ENCODE peak calls at places on chromosomes 6 and 20, in four cellular contexts. O is HCT116, V is K562, N is H1. C is an unnamed sample.

GRCh38 chr20:39112196-39112743 is 150.1 kb downstream of the DHX35 start:
- DNase-seq in O (peak), V (peak), N (peak), C (peak)

GRCh38 chr6:119426619-119427018 is 77.1 kb upstream of the MAN1A1 start:
- DNase-seq in V (no peak), O (no peak), N (no peak), C (no peak)

GRCh38 chr6:167856999-167857660 is 30.4 kb downstream of the AFDN start:
- DNase-seq in V (peak), N (no peak), O (no peak), C (peak)

GRCh38 chr6:31399589-31400466 is 3.6 kb upstream of the MICA start:
- DNase-seq in V (peak), N (no peak), O (peak), C (peak)

GRCh38 chr6:41100871-41101287 is 28.1 kb downstream of the NFYA start:
- DNase-seq in V (no peak), N (peak), O (no peak), C (no peak)

GRCh38 chr20:62928246-62928939 is 2.1 kb upstream of the DIDO1 start:
- DNase-seq in N (no peak), O (no peak), V (no peak), C (no peak)

GRCh38 chr6:12479885-12480284 is 189.7 kb downstream of the EDN1 start:
- DNase-seq in N (no peak), O (no peak), V (no peak), C (no peak)

GRCh38 chr6:93319304-93319703 is 100.1 kb downstream of the EPHA7 start:
- DNase-seq in V (no peak), N (no peak), O (no peak), C (no peak)

GRCh38 chr6:42777126-42777822 is 4.6 kb upstream of the BICRAL start:
- DNase-seq in V (no peak), O (no peak), N (no peak), C (peak)

GRCh38 chr6:47787620-47788497 is 6.0 kb downstream of the OPN5 start:
- DNase-seq in V (peak), N (no peak), O (peak), C (peak)

GRCh38 chr20:56606174-56606945 is 22.7 kb upstream of the TFAP2C start:
- DNase-seq in V (no peak), N (no peak), O (peak), C (no peak)

GRCh38 chr6:20661721-20662120 is 127.5 kb downstream of the CDKAL1 start:
- DNase-seq in V (no peak), O (no peak), N (no peak), C (no peak)

GRCh38 chr6:39812853-39813533 is 20.8 kb downstream of the DAAM2 start:
- DNase-seq in O (no peak), V (no peak), N (no peak), C (no peak)

GRCh38 chr6:153117986-153118886 is 12.8 kb downstream of the RGS17 start:
- DNase-seq in V (no peak), N (no peak), O (peak), C (no peak)

GRCh38 chr6:30272032-30272431 is 54.7 kb upstream of the TRIM39 start:
- DNase-seq in O (no peak), V (no peak), N (no peak), C (peak)

GRCh38 chr20:39910536-39910935 is 778.5 kb downstream of the MAFB start:
- DNase-seq in O (no peak), V (no peak), N (no peak), C (no peak)

GRCh38 chr6:71533939-71534379 is 245.3 kb downstream of the OGFRL1 start:
- DNase-seq in N (no peak), V (peak), O (peak), C (peak)

GRCh38 chr6:45613678-45614077 is 235.9 kb upstream of the SUPT3H start:
- DNase-seq in V (no peak), N (no peak), O (no peak), C (no peak)

GRCh38 chr6:112879920-112880413 is 532.8 kb downstream of the RFPL4B start:
- DNase-seq in N (peak), O (no peak), V (peak), C (peak)

GRCh38 chr20:22810030-22810429 is 225.1 kb upstream of the SSTR4 start:
- DNase-seq in N (no peak), O (no peak), V (no peak), C (no peak)

GRCh38 chr6:3585320-3585935 is 128.6 kb upstream of the SLC22A23 start:
- DNase-seq in O (no peak), V (no peak), N (no peak), C (no peak)

GRCh38 chr6:683742-684440 is 9.0 kb downstream of the EXOC2 start:
- DNase-seq in O (no peak), N (peak), V (peak), C (no peak)

GRCh38 chr6:157143171-157143884 is 180.0 kb downstream of the TMEM242 start:
- DNase-seq in N (no peak), V (no peak), O (no peak), C (no peak)

GRCh38 chr6:103011605-103012004 is 1618.1 kb downstream of the GRIK2 start:
- DNase-seq in O (no peak), V (no peak), N (no peak), C (no peak)

DNA sequence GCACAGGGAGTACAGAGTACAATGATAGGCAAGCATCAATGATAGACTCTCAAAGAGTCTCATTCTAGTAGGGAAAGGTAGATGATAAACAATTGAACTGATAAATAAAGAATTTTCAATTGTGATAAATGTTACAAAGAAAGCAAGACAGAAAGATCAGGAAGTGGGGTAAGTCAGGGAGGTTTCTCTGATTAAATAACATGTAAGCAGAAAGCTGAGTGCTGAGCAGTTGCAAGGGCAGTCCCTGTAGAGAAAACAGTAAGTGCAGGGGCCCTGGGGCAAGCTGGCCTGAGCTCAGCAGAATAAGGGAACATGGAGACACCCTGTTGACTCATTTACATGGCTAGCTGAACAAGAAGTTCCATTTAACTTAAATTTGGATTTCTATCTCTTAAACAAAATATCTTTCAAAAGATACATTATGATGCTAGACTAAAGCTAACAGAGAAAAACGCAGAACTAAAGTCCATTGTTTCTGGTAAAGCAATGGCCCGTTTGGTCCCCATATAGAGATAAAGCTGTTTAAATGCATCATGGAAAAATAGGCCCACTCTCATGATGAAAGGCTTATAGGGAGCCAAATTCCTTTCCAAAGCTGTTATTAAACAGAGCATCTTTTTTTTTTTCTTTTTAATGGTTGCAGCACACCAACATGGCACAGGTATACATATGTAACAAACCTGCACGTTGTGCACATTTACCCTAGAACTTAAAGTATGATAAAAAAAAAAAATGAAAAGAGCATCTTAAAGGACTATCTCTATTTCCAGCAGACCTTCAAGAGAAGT is 5.3 kb upstream of the TNFAIP3 start:
- DNase-seq in V (no peak), O (no peak), N (no peak), C (no peak)
- TF ChIP-seq FOSL1 in V (no peak), O (no peak), N (no peak), C (no peak)

GRCh38 chr20:219290-220115 is 7.6 kb upstream of the DEFB129 start:
- DNase-seq in O (peak), N (no peak), V (no peak), C (peak)
- TF ChIP-seq CTCF in O (peak), N (peak), V (peak), C (peak)

GRCh38 chr6:105077592-105078463 is 102.0 kb downstream of the POPDC3 start:
- DNase-seq in O (peak), N (no peak), V (peak), C (peak)

GRCh38 chr6:105075210-105075609 is 104.6 kb downstream of the POPDC3 start:
- DNase-seq in N (no peak), O (no peak), V (no peak), C (no peak)

GRCh38 chr6:105069821-105070445 is 109.9 kb downstream of the POPDC3 start:
- DNase-seq in V (no peak), O (no peak), N (no peak), C (no peak)

GRCh38 chr6:105068407-105068806 is 111.4 kb downstream of the POPDC3 start:
- DNase-seq in N (no peak), V (no peak), O (no peak), C (peak)

GRCh38 chr6:105072799-105073199 is 107.0 kb downstream of the POPDC3 start:
- DNase-seq in O (no peak), N (no peak), V (no peak), C (peak)
- TF ChIP-seq FOSL1 in O (peak), N (no peak), V (peak), C (peak)

DNA sequence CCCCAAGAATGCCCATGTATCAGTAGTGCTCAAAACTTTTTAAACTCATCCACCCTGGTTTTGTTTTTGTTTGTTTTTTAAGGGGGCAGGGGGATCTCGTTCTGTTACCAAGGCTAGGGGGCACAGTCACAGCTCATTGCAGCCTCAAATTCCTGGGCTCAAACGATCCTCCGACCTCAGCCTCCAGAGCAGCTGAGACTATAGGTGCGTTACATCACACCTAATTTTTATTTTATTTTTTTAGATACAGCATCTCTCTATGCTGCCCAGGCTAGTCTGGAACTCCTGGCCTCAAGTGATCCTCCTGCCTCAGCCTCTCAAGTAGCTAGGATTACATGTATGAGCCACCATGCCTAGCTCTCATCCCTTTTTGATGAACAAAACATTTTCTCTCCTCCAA is 11.2 kb downstream of the PHIP start:
- DNase-seq in O (no peak), V (no peak), N (no peak), C (no peak)
- TF ChIP-seq CTCF in O (no peak), V (no peak), N (no peak), C (no peak)

GRCh38 chr20:14685179-14685578 is 347.8 kb upstream of the FLRT3 start:
- DNase-seq in V (no peak), N (no peak), O (no peak), C (no peak)

GRCh38 chr20:14688045-14688444 is 350.6 kb upstream of the FLRT3 start:
- DNase-seq in N (no peak), V (no peak), O (no peak), C (no peak)

GRCh38 chr20:14691994-14692393 is 354.6 kb upstream of the FLRT3 start:
- DNase-seq in N (no peak), O (no peak), V (no peak), C (no peak)

GRCh38 chr20:14687317-14687716 is 349.9 kb upstream of the FLRT3 start:
- DNase-seq in N (no peak), V (no peak), O (no peak), C (no peak)
- TF ChIP-seq FOSL1 in N (no peak), V (no peak), O (no peak), C (no peak)